ENCODE peak calls at places on chromosome 19, in four cellular contexts. One of them, this sample, is unnamed. For H3K36me3, the result is how much of the 10 kb centered on the place peaks cover.

GRCh38 chr19:11541238-11541637 is 2.6 kb downstream of the CNN1 start:
- DNase-seq in HepG2: no peak
- DNase-seq in SK-N-SH: no peak
- DNase-seq in HCT116: no peak
- DNase-seq in this sample: no peak

GRCh38 chr19:7673995-7674667 is 2.8 kb upstream of the MCEMP1 start:
- DNase-seq in HCT116: peak
- DNase-seq in SK-N-SH: peak
- DNase-seq in HepG2: peak
- DNase-seq in this sample: peak

GRCh38 chr19:57302020-57302465 is 18.2 kb upstream of the ZNF543 start:
- DNase-seq in HCT116: no peak
- DNase-seq in SK-N-SH: no peak
- DNase-seq in HepG2: no peak
- DNase-seq in this sample: no peak

GRCh38 chr19:52917531-52917930 is 5.7 kb downstream of the ZNF888 start:
- DNase-seq in HCT116: no peak
- DNase-seq in SK-N-SH: no peak
- DNase-seq in HepG2: no peak
- DNase-seq in this sample: no peak

GRCh38 chr19:42334697-42335373 is 9.4 kb downstream of the MEGF8 start:
- DNase-seq in HepG2: no peak
- DNase-seq in HCT116: no peak
- DNase-seq in SK-N-SH: no peak
- DNase-seq in this sample: no peak

GRCh38 chr19:50362656-50363424 is 2.6 kb downstream of the NAPSA start:
- DNase-seq in HepG2: no peak
- DNase-seq in SK-N-SH: no peak
- DNase-seq in HCT116: no peak
- DNase-seq in this sample: no peak

GRCh38 chr19:34241513-34242337 is 12.6 kb upstream of the GARRE1 start:
- DNase-seq in SK-N-SH: no peak
- DNase-seq in HCT116: no peak
- DNase-seq in HepG2: peak
- DNase-seq in this sample: no peak

GRCh38 chr19:50519006-50519575 is 5.4 kb upstream of the ASPDH start:
- DNase-seq in HepG2: no peak
- DNase-seq in SK-N-SH: no peak
- DNase-seq in HCT116: no peak
- DNase-seq in this sample: no peak

GRCh38 chr19:1259873-1260748 is 9.0 kb upstream of the CIRBP start:
- DNase-seq in SK-N-SH: no peak
- DNase-seq in HepG2: no peak
- DNase-seq in HCT116: no peak
- DNase-seq in this sample: no peak

GRCh38 chr19:42281175-42282035 is 12.4 kb downstream of the CIC start:
- DNase-seq in HCT116: no peak
- DNase-seq in SK-N-SH: no peak
- DNase-seq in HepG2: peak
- DNase-seq in this sample: no peak

GRCh38 chr19:327291-328024 is 17.1 kb downstream of the MIER2 start:
- DNase-seq in HCT116: no peak
- DNase-seq in SK-N-SH: no peak
- DNase-seq in HepG2: no peak
- DNase-seq in this sample: no peak

GRCh38 chr19:11101057-11101456 is 11.8 kb downstream of the LDLR start:
- DNase-seq in HCT116: no peak
- DNase-seq in HepG2: no peak
- DNase-seq in SK-N-SH: no peak
- DNase-seq in this sample: no peak

GRCh38 chr19:14031719-14032480 is at the start of gene IL27RA:
- DNase-seq in SK-N-SH: peak
- DNase-seq in HepG2: peak
- DNase-seq in HCT116: no peak
- DNase-seq in this sample: peak

GRCh38 chr19:12793290-12794195 is 2.3 kb downstream of the JUNB start:
- DNase-seq in HepG2: peak
- DNase-seq in HCT116: peak
- DNase-seq in SK-N-SH: peak
- DNase-seq in this sample: peak

GRCh38 chr19:18072335-18072734 is 14.4 kb downstream of the IL12RB1 start:
- DNase-seq in SK-N-SH: no peak
- DNase-seq in HCT116: no peak
- DNase-seq in HepG2: no peak
- DNase-seq in this sample: no peak
- TF ChIP-seq YY1 in SK-N-SH: no peak
- TF ChIP-seq YY1 in HCT116: no peak
- TF ChIP-seq YY1 in HepG2: no peak
- TF ChIP-seq YY1 in this sample: no peak

GRCh38 chr19:5624741-5625140 is 1.9 kb downstream of the SAFB start:
- DNase-seq in HCT116: no peak
- DNase-seq in SK-N-SH: no peak
- DNase-seq in HepG2: no peak
- DNase-seq in this sample: no peak
- H3K9ac ChIP-seq in HCT116: peak
- H3K9ac ChIP-seq in SK-N-SH: peak
- H3K9ac ChIP-seq in HepG2: peak
- H3K9ac ChIP-seq in this sample: peak

GRCh38 chr19:3852177-3852511 is 16.7 kb downstream of the ZFR2 start:
- DNase-seq in HepG2: no peak
- DNase-seq in SK-N-SH: no peak
- DNase-seq in HCT116: no peak
- DNase-seq in this sample: no peak

GRCh38 chr19:3850320-3850972 is 18.4 kb downstream of the ZFR2 start:
- DNase-seq in HCT116: no peak
- DNase-seq in HepG2: no peak
- DNase-seq in SK-N-SH: no peak
- DNase-seq in this sample: no peak

GRCh38 chr19:3851254-3852176 is 17.3 kb downstream of the ZFR2 start:
- DNase-seq in HCT116: peak
- DNase-seq in HepG2: no peak
- DNase-seq in SK-N-SH: no peak
- DNase-seq in this sample: no peak

GRCh38 chr19:3849092-3849491 is 19.7 kb downstream of the ZFR2 start:
- DNase-seq in HepG2: peak
- DNase-seq in SK-N-SH: peak
- DNase-seq in HCT116: peak
- DNase-seq in this sample: no peak

GRCh38 chr19:3849787-3850186 is 19.1 kb downstream of the ZFR2 start:
- DNase-seq in HCT116: no peak
- DNase-seq in HepG2: no peak
- DNase-seq in SK-N-SH: no peak
- DNase-seq in this sample: no peak
- H3K36me3 ChIP-seq in HCT116: under half
- H3K36me3 ChIP-seq in HepG2: under half
- H3K36me3 ChIP-seq in SK-N-SH: under half
- H3K36me3 ChIP-seq in this sample: under half

GRCh38 chr19:23957660-23958281 is 43.1 kb downstream of the ZNF726 start:
- DNase-seq in SK-N-SH: no peak
- DNase-seq in HCT116: peak
- DNase-seq in HepG2: no peak
- DNase-seq in this sample: no peak

GRCh38 chr19:23956051-23956450 is 41.4 kb downstream of the ZNF726 start:
- DNase-seq in HepG2: no peak
- DNase-seq in SK-N-SH: no peak
- DNase-seq in HCT116: no peak
- DNase-seq in this sample: no peak
- TF ChIP-seq YY1 in HepG2: no peak
- TF ChIP-seq YY1 in SK-N-SH: no peak
- TF ChIP-seq YY1 in HCT116: no peak
- TF ChIP-seq YY1 in this sample: no peak

DNA sequence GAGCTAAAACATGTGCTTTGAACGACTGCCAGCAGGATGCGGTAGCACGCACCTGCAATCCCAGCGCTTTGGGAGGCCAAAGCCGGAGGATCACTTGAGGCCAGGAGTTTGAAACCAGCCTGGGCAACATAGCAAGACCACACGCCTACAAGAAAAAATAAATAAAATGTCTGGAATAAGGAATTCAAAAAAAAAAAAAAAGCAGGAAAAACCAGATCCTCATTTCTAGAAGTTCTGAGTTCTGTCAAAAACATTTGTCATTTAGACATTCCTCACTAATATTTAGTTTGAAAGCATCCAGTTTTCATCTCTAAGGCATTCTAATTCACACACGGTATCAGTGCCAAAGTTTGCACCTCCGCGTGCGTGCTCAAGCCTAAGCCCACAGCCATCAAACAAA is 36.9 kb upstream of the USE1 start:
- DNase-seq in HCT116: no peak
- DNase-seq in SK-N-SH: no peak
- DNase-seq in HepG2: no peak
- DNase-seq in this sample: no peak
- H3K9ac ChIP-seq in HCT116: no peak
- H3K9ac ChIP-seq in SK-N-SH: no peak
- H3K9ac ChIP-seq in HepG2: no peak
- H3K9ac ChIP-seq in this sample: no peak

GRCh38 chr19:29499261-29499920 is 26.4 kb upstream of the VSTM2B start:
- DNase-seq in HepG2: no peak
- DNase-seq in SK-N-SH: no peak
- DNase-seq in HCT116: no peak
- DNase-seq in this sample: no peak
- H3K36me3 ChIP-seq in HepG2: under half
- H3K36me3 ChIP-seq in SK-N-SH: under half
- H3K36me3 ChIP-seq in HCT116: under half
- H3K36me3 ChIP-seq in this sample: under half

DNA sequence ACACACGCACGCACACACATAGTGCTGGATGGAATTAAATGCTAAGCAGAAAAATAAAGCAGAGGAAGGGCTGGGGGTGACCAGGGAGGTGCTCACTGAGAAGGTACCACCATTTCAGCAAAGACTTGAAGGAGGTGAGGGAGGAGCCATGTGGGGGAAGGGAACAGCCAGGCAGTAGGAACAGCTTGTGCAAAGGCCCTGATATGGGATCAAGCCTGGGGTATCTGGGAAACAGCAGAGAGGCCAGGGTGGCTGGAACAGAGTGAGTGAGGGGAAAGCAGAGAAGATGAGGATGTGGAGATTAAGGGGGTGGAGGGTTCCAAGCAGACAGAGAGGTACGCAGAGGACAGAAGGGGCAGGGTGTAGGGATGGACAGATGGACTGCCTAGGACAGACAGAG is 25.2 kb downstream of the NOTCH3 start:
- DNase-seq in HepG2: no peak
- DNase-seq in HCT116: no peak
- DNase-seq in SK-N-SH: no peak
- DNase-seq in this sample: no peak
- TF ChIP-seq YY1 in HepG2: no peak
- TF ChIP-seq YY1 in HCT116: no peak
- TF ChIP-seq YY1 in SK-N-SH: no peak
- TF ChIP-seq YY1 in this sample: no peak

This sample was measured in NT2/D1.